ENCODE peak calls at places on chromosomes 2 and 18, in four cellular contexts. W, K, F and I are unnamed samples.

GRCh38 chr2:232434091-232434490 is 21.9 kb upstream of the ALPI start:
- DNase-seq in W (no peak), K (no peak), F (no peak), I (peak; percentile 54)

GRCh38 chr2:122737429-122738077 is 982.1 kb downstream of the TSN start:
- DNase-seq in W (no peak), K (peak; percentile 42), F (no peak), I (no peak)

GRCh38 chr2:85458611-85459563 is 40.4 kb downstream of the SH2D6 start:
- DNase-seq in W (no peak), K (no peak), F (no peak), I (no peak)

GRCh38 chr2:241804326-241805276 is 4.4 kb upstream of the NEU4 start:
- DNase-seq in W (peak; percentile 22), K (no peak), F (peak; percentile 10), I (peak; percentile 75)

GRCh38 chr2:205682239-205683021 is at the start of gene NRP2:
- DNase-seq in W (no peak), K (peak; percentile 86), F (peak; percentile 74), I (peak; percentile 94)

GRCh38 chr18:79578396-79579260 is 101.0 kb upstream of the CTDP1 start:
- DNase-seq in W (no peak), K (no peak), F (no peak), I (peak; percentile 57)

GRCh38 chr18:61870151-61870550 is 22.7 kb downstream of the RNF152 start:
- DNase-seq in W (no peak), K (no peak), F (peak; percentile 81), I (no peak)

GRCh38 chr2:206764673-206765241 is 371 bp downstream of the MDH1B start:
- DNase-seq in W (peak; percentile 37), K (no peak), F (no peak), I (no peak)

GRCh38 chr2:61536086-61536722 is 2.0 kb downstream of the XPO1 start:
- DNase-seq in W (no peak), K (no peak), F (no peak), I (no peak)

GRCh38 chr2:188434018-188434417 is 142.3 kb downstream of the GULP1 start:
- DNase-seq in W (no peak), K (no peak), F (no peak), I (no peak)

GRCh38 chr2:113795405-113795920 is 39.0 kb upstream of the SLC35F5 start:
- DNase-seq in W (no peak), K (no peak), F (no peak), I (no peak)

GRCh38 chr2:219430633-219431615 is 3.7 kb upstream of the SPEG start:
- DNase-seq in W (peak; percentile 60), K (peak; percentile 41), F (peak; percentile 65), I (no peak)

GRCh38 chr2:85705680-85706039 is 11.5 kb downstream of the GNLY start:
- DNase-seq in W (no peak), K (peak; percentile 93), F (peak; percentile 81), I (no peak)

GRCh38 chr2:47379384-47379783 is 23.6 kb upstream of the MSH2 start:
- DNase-seq in W (no peak), K (no peak), F (no peak), I (no peak)

GRCh38 chr18:48333563-48333962 is 75.6 kb downstream of the ZBTB7C start:
- DNase-seq in W (no peak), K (no peak), F (no peak), I (no peak)

GRCh38 chr2:57878573-57878910 is 168.1 kb upstream of the VRK2 start:
- DNase-seq in W (no peak), K (no peak), F (no peak), I (peak; percentile 14)

GRCh38 chr2:128286011-128286721 is 32.5 kb downstream of the HS6ST1 start:
- DNase-seq in W (no peak), K (no peak), F (no peak), I (peak; percentile 65)

GRCh38 chr2:115190459-115190858 is 748.0 kb downstream of the DPP10 start:
- DNase-seq in W (no peak), K (no peak), F (no peak), I (no peak)

GRCh38 chr18:24482826-24483225 is 22.4 kb downstream of the HRH4 start:
- DNase-seq in W (no peak), K (no peak), F (no peak), I (no peak)